ENCODE peak calls at places on chromosomes 2 and 18, in nine cellular contexts. V, U, X, I, N, G, F, D and R are unnamed samples.

GRCh38 chr18:3067213-3068118 is 54.5 kb upstream of the LPIN2 start:
- DNase-seq in V (no peak), U (no peak), X (peak), I (no peak), N (no peak), G (no peak), F (no peak), D (peak), R (no peak)

GRCh38 chr2:119106301-119106897 is 52.2 kb downstream of the C1QL2 start:
- DNase-seq in V (peak), U (no peak), X (peak), I (peak), N (no peak), G (no peak), F (no peak), D (no peak), R (no peak)

GRCh38 chr2:10655074-10655840 is 34.5 kb downstream of the NOL10 start:
- DNase-seq in V (no peak), U (no peak), X (no peak), I (no peak), N (no peak), G (no peak), F (no peak), D (no peak), R (no peak)

GRCh38 chr2:113842919-113843736 is 46.8 kb upstream of the ACTR3 start:
- DNase-seq in V (no peak), U (no peak), X (no peak), I (no peak), N (no peak), G (no peak), F (no peak), D (no peak), R (no peak)

GRCh38 chr2:6986894-6987487 is 69.8 kb downstream of the RNF144A start:
- DNase-seq in V (no peak), U (no peak), X (no peak), I (no peak), N (no peak), G (no peak), F (no peak), D (no peak), R (no peak)

GRCh38 chr2:202052235-202052634 is 18.6 kb downstream of the FZD7 start:
- DNase-seq in V (no peak), U (no peak), X (no peak), I (no peak), N (no peak), G (no peak), F (no peak), D (no peak), R (no peak)

GRCh38 chr2:31286961-31287550 is 53.1 kb downstream of the EHD3 start:
- DNase-seq in V (no peak), U (no peak), X (no peak), I (no peak), N (no peak), G (no peak), F (no peak), D (no peak), R (no peak)

GRCh38 chr2:212015588-212015987 is 523.0 kb downstream of the ERBB4 start:
- DNase-seq in V (no peak), U (no peak), X (no peak), I (no peak), N (no peak), G (no peak), F (no peak), D (no peak), R (no peak)

GRCh38 chr2:227865281-227865680 is 6.2 kb upstream of the DAW1 start:
- DNase-seq in V (no peak), U (no peak), X (no peak), I (no peak), N (no peak), G (no peak), F (no peak), D (no peak), R (no peak)

GRCh38 chr2:27307545-27308358 is 493 bp downstream of the UCN start:
- DNase-seq in V (no peak), U (peak), X (no peak), I (no peak), N (no peak), G (no peak), F (no peak), D (peak), R (no peak)

GRCh38 chr2:63052411-63053234 is 2.0 kb downstream of the OTX1 start:
- DNase-seq in V (no peak), U (no peak), X (no peak), I (no peak), N (no peak), G (no peak), F (no peak), D (peak), R (no peak)

GRCh38 chr2:158184556-158185343 is 83.1 kb downstream of the UPP2 start:
- DNase-seq in V (peak), U (no peak), X (no peak), I (no peak), N (no peak), G (no peak), F (no peak), D (no peak), R (no peak)

GRCh38 chr2:168565512-168565911 is 109.4 kb downstream of the CERS6 start:
- DNase-seq in V (no peak), U (no peak), X (no peak), I (no peak), N (no peak), G (no peak), F (no peak), D (no peak), R (no peak)

GRCh38 chr2:42450136-42450535 is 43.6 kb downstream of the KCNG3 start:
- DNase-seq in V (no peak), U (no peak), X (no peak), I (no peak), N (no peak), G (no peak), F (no peak), D (no peak), R (no peak)

GRCh38 chr2:222899413-222900181 is 38.8 kb downstream of the ACSL3 start:
- DNase-seq in V (no peak), U (no peak), X (no peak), I (no peak), N (no peak), G (no peak), F (no peak), D (no peak), R (no peak)

GRCh38 chr2:61582191-61582590 is 44.0 kb upstream of the XPO1 start:
- DNase-seq in V (no peak), U (no peak), X (no peak), I (no peak), N (no peak), G (no peak), F (no peak), D (no peak), R (no peak)

GRCh38 chr18:29549759-29550158 is 1372.8 kb upstream of the CDH2 start:
- DNase-seq in V (no peak), U (no peak), X (no peak), I (no peak), N (no peak), G (no peak), F (no peak), D (no peak), R (no peak)

GRCh38 chr2:25672500-25673169 is 742 bp downstream of the DTNB start:
- DNase-seq in V (peak), U (peak), X (peak), I (peak), N (peak), G (peak), F (peak), D (peak), R (peak)

GRCh38 chr2:199458806-199459285 is 1.1 kb upstream of the SATB2 start:
- DNase-seq in V (no peak), U (no peak), X (peak), I (no peak), N (no peak), G (no peak), F (peak), D (peak), R (no peak)

GRCh38 chr2:209662091-209662490 is 109.5 kb upstream of the UNC80 start:
- DNase-seq in V (no peak), U (no peak), X (no peak), I (no peak), N (no peak), G (no peak), F (no peak), D (no peak), R (no peak)

GRCh38 chr18:3903341-3903740 is 453.4 kb downstream of the TGIF1 start:
- DNase-seq in V (no peak), U (no peak), X (no peak), I (no peak), N (no peak), G (no peak), F (no peak), D (no peak), R (no peak)

GRCh38 chr2:126839711-126840110 is 59.0 kb upstream of the TEX51 start:
- DNase-seq in V (no peak), U (no peak), X (no peak), I (no peak), N (no peak), G (no peak), F (no peak), D (no peak), R (no peak)

GRCh38 chr2:232898592-232899541 is 28.8 kb downstream of the SNORC start:
- DNase-seq in V (peak), U (no peak), X (no peak), I (no peak), N (peak), G (no peak), F (no peak), D (no peak), R (no peak)

GRCh38 chr2:238224636-238225035 is 15.2 kb downstream of the HES6 start:
- DNase-seq in V (no peak), U (no peak), X (no peak), I (no peak), N (no peak), G (no peak), F (no peak), D (peak), R (no peak)

GRCh38 chr2:238216651-238217184 is 13.2 kb upstream of the ILKAP start:
- DNase-seq in V (no peak), U (peak), X (no peak), I (no peak), N (no peak), G (no peak), F (no peak), D (no peak), R (no peak)

GRCh38 chr2:238220274-238220891 is 16.9 kb upstream of the ILKAP start:
- DNase-seq in V (no peak), U (no peak), X (no peak), I (no peak), N (no peak), G (no peak), F (no peak), D (no peak), R (no peak)

GRCh38 chr2:238225121-238225520 is 14.7 kb downstream of the HES6 start:
- DNase-seq in V (no peak), U (no peak), X (no peak), I (no peak), N (no peak), G (no peak), F (no peak), D (peak), R (no peak)

DNA sequence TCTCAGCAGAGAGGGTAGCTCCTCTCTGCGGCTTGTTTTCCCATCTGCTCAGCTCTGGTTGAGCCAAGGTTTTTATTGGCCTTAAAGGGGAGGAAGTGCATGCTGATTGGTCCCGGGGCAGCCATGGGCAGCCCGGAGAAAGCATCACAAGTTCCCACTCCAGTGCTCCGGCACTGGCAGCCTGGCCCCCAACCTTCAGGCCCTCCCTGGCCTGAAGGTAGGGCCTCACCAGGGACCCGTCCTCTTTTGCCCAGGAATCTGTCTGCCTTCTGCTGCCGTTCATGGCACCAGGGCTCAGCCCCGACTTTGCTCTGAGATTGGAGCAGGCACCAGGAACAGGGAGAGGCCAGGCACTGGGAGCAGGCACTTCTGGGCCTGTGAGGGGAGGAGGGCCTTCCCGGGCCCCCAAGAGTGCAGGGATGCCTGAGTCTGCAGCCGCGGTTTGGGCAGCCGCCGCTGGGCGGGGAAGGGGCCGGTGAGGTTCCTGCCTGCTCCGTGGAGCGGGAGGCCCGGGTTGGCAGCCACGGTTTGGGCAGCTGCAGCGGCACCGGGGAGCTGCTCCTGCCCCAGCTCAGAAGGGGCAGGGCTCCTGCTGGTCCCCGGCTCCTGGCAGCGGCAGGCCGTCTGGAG is 17.5 kb upstream of the ILKAP start:
- DNase-seq in V (no peak), U (no peak), X (no peak), I (no peak), N (no peak), G (no peak), F (no peak), D (peak), R (no peak)
- H3K4me3 ChIP-seq in V (no peak), U (peak), X (no peak), I (no peak), N (no peak), G (no peak), F (no peak), D (no peak), R (peak)

GRCh38 chr18:58497845-58498244 is 131.0 kb downstream of the ALPK2 start:
- DNase-seq in V (no peak), U (no peak), X (no peak), I (no peak), N (no peak), G (no peak), F (no peak), D (no peak), R (no peak)
- H3K27ac ChIP-seq in V (no peak), U (no peak), X (no peak), I (no peak), N (no peak), G (no peak), F (no peak), D (no peak), R (no peak)

DNA sequence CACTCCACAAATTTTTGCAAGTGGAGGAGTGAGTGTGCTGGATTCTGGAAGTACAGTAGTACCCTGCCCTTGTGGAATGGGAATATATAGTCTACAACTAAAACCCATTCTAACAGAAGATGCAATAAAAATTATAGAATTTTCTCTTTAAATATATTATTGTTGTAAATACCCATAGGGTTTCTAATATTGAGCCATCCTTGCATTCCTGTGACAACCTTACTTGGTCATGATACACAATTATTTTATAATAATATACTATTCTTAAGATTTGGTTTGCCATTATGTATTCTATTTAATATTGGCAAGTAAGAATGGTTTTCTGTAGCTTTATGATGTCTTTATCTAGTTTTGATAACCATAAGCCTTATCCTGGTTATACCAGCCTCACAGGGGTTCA is 52.2 kb downstream of the EML6 start:
- DNase-seq in V (no peak), U (no peak), X (peak), I (no peak), N (no peak), G (no peak), F (no peak), D (no peak), R (no peak)
- H3K4me3 ChIP-seq in V (no peak), U (no peak), X (no peak), I (no peak), N (no peak), G (no peak), F (no peak), D (no peak), R (no peak)

GRCh38 chr2:46983065-46983801 is 67.6 kb upstream of the MCFD2 start:
- DNase-seq in V (no peak), U (no peak), X (peak), I (peak), N (no peak), G (no peak), F (no peak), D (no peak), R (no peak)

GRCh38 chr2:46985512-46985911 is 69.9 kb upstream of the MCFD2 start:
- DNase-seq in V (no peak), U (no peak), X (no peak), I (no peak), N (no peak), G (no peak), F (no peak), D (no peak), R (no peak)

GRCh38 chr2:46982356-46983064 is 66.9 kb upstream of the MCFD2 start:
- DNase-seq in V (no peak), U (no peak), X (peak), I (no peak), N (no peak), G (no peak), F (no peak), D (no peak), R (no peak)

GRCh38 chr2:46984034-46984433 is 68.4 kb upstream of the MCFD2 start:
- DNase-seq in V (no peak), U (no peak), X (peak), I (peak), N (no peak), G (no peak), F (no peak), D (no peak), R (no peak)

GRCh38 chr2:46984642-46985476 is 69.3 kb upstream of the MCFD2 start:
- DNase-seq in V (no peak), U (peak), X (peak), I (peak), N (peak), G (no peak), F (no peak), D (no peak), R (no peak)
- H3K27ac ChIP-seq in V (peak), U (peak), X (peak), I (peak), N (peak), G (peak), F (no peak), D (no peak), R (peak)

GRCh38 chr2:241561811-241562210 is 3.3 kb downstream of the BOK start:
- DNase-seq in V (peak), U (peak), X (no peak), I (peak), N (peak), G (no peak), F (peak), D (peak), R (peak)
- H3K4me3 ChIP-seq in V (no peak), U (no peak), X (no peak), I (no peak), N (no peak), G (no peak), F (peak), D (no peak), R (peak)

DNA sequence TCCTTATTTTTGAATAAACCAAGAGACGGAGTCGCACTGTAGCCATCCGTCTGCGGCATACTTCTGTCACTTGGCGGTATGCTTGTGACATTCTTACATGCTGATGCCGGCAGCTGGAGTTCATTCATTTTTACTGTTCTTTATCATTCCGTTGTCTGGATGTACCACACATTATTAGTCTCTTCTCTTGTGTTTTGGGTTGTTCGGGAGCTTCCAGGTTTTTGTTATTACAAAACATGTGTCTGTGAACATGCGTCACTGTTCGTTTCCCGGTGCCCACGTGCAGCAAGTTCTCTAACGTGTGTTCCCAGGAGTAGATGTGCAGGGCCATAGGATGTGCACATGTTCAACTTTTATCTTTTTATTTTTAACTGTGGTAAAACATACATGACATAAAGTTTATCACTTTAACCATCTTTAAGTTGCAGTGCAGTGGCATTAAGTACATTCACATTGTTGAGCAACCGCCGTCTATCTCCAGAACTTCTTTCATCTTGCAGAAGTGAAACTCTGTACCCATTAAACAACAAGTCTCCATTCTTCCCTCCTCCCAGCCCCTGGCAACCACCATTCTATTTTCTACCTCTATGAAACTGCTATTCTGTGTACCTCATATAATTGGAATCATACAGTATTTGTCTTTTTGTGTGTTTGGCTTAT is 40.1 kb downstream of the MTCL1 start:
- DNase-seq in V (no peak), U (no peak), X (peak), I (no peak), N (no peak), G (no peak), F (no peak), D (no peak), R (no peak)
- H3K27ac ChIP-seq in V (no peak), U (no peak), X (peak), I (peak), N (no peak), G (no peak), F (no peak), D (no peak), R (no peak)

DNA sequence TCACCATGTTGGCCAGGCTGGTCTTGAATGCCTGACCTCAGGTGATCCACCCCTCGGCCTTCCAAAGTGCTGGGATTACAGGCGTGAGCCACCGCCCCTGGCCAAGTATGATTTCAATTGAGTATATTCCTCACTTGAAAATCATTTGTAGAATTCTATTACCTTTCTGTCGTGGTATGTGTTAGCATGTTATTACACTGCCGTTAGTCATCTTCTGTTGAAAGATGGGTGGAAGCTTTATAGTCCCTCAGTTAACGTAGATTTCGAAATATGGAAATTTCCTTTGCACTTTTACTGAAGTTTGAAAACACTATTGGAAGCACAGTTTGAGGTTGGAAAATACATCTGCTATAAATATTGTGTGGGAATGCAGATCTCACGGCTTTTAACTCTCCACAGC is 14.7 kb downstream of the NIFK start:
- DNase-seq in V (no peak), U (no peak), X (no peak), I (no peak), N (peak), G (no peak), F (no peak), D (no peak), R (no peak)
- H3K4me3 ChIP-seq in V (no peak), U (no peak), X (no peak), I (no peak), N (no peak), G (no peak), F (no peak), D (no peak), R (no peak)

DNA sequence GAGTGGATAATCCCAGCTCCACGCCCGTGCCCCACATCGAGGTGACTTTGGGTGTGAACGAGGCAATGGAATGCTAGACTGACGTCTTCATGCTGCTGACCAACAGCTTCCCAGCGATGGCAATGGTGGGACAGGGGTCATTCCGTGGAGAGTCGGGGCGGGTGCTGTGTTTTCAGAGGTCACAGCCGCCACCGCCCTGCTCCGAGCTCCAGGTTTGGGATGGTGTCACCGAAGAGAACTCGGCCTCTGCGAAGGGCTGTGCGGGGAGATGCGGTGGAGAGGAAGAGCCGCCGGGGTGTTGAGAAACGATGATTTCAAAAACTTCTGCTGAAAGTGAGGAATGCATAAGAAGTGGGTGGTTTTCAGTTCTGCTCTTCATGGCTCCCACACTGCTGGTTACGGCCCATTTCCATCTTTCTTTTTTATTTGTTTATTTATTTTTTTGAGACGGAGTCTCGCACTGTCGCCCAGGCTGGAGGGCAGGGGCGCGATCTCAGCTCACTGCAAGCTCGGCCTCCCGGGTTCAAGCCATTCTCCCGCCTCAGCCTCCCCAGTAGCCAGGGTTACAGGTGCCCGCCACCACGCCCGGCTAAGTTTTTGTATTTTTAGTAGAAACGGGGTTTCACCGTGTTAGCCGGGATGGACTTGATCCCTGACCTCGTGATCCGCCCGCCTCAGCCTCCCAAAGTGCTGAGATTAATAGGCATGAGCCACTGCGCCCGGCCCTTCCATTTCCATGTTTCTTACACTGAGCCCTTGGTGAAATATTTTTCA is 142.6 kb downstream of the RTP5 start:
- DNase-seq in V (no peak), U (no peak), X (no peak), I (peak), N (no peak), G (no peak), F (no peak), D (peak), R (peak)
- H3K27ac ChIP-seq in V (no peak), U (no peak), X (no peak), I (no peak), N (no peak), G (no peak), F (no peak), D (no peak), R (no peak)